ENCODE peak calls at places on chromosomes 11 and 22, in seven cellular contexts. B, X, C, D, Z, I and F are unnamed samples. For H3K36me3, the result is how much of the 10 kb centered on the place peaks cover.

GRCh38 chr11:47924184-47924671 is 56.1 kb upstream of the PTPRJ start:
- DNase-seq in B (no peak), X (no peak), C (peak), D (peak), Z (peak), I (no peak), F (no peak)

GRCh38 chr11:62435741-62436485 is 17.1 kb downstream of the SCGB1A1 start:
- DNase-seq in B (no peak), X (no peak), C (no peak), D (no peak), Z (no peak), I (no peak), F (no peak)

GRCh38 chr22:48055827-48056226 is 1293.4 kb downstream of the TBC1D22A start:
- DNase-seq in B (no peak), X (no peak), C (no peak), D (no peak), Z (no peak), I (no peak), F (no peak)

GRCh38 chr11:96284917-96285316 is 58.1 kb downstream of the MAML2 start:
- DNase-seq in B (no peak), X (no peak), C (no peak), D (no peak), Z (no peak), I (no peak), F (no peak)

GRCh38 chr11:47620836-47621378 is 21.5 kb downstream of the MTCH2 start:
- DNase-seq in B (no peak), X (no peak), C (no peak), D (no peak), Z (no peak), I (no peak), F (no peak)

GRCh38 chr22:30705710-30706651 is 11.3 kb downstream of the OSBP2 start:
- DNase-seq in B (no peak), X (peak), C (no peak), D (no peak), Z (peak), I (no peak), F (no peak)

GRCh38 chr22:29820941-29821789 is 16.9 kb downstream of the ASCC2 start:
- DNase-seq in B (no peak), X (peak), C (no peak), D (peak), Z (peak), I (peak), F (peak)

GRCh38 chr11:2752923-2753322 is 53.1 kb upstream of the KCNQ1OT1 start:
- DNase-seq in B (no peak), X (no peak), C (no peak), D (no peak), Z (no peak), I (no peak), F (no peak)

GRCh38 chr11:62857541-62857982 is 18.2 kb upstream of the WDR74 start:
- DNase-seq in B (no peak), X (no peak), C (no peak), D (no peak), Z (no peak), I (no peak), F (no peak)

GRCh38 chr11:74035264-74035663 is 26.4 kb upstream of the UCP3 start:
- DNase-seq in B (no peak), X (no peak), C (no peak), D (no peak), Z (no peak), I (no peak), F (no peak)

GRCh38 chr22:45150139-45150538 is 13.6 kb upstream of the NUP50 start:
- DNase-seq in B (no peak), X (no peak), C (no peak), D (no peak), Z (no peak), I (no peak), F (no peak)

DNA sequence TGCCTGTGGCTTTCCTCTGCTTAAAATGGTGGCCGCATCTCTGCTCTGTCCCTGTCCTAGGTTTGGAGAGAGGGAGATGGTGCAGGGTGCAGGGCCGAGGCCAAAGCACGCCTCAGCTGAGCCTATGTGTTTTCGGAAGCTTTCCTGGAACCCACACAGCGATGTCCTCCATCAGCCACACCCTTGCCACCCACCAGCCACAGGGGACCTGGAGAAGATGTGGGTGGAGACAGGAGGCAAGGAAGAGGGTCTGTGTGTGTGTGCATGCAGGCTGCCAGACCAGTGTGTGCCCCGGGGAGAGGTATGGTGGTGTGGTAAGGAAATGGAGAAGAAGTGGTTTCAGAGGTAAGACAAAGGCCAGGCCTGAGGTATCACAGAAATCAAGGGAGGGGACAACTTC is 155.7 kb downstream of the TBC1D22A start:
- DNase-seq in B (no peak), X (no peak), C (no peak), D (no peak), Z (no peak), I (no peak), F (no peak)
- H3K36me3 ChIP-seq in B (under half), X (under half), C (under half), D (under half), Z (under half), I (under half), F (under half)

DNA sequence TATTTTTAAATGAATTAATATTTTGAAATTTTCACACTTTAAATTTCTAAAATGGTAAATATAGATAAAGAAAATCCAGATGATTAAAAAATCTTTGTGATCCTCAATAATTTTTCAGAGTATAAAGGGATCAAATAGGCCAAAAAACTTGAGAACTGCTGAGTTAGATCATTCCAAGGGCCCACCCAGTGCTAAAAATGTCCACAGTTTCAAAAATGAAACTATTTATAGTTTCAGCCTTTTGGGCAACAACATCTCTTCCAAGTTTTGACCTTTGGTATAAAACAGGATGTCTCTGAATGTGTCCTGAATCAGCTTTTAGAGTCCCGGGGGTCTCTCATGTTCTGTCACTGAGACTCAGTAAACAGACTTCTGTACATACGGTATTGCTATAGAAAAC is 20.9 kb upstream of the BAIAP2L2 start:
- DNase-seq in B (no peak), X (no peak), C (no peak), D (no peak), Z (no peak), I (no peak), F (no peak)
- H3K36me3 ChIP-seq in B (under half), X (under half), C (under half), D (under half), Z (under half), I (under half), F (under half)

GRCh38 chr11:130907229-130907628 is 9.1 kb downstream of the SNX19 start:
- DNase-seq in B (no peak), X (no peak), C (no peak), D (no peak), Z (no peak), I (no peak), F (no peak)
- H3K36me3 ChIP-seq in B (half or more), X (half or more), C (under half), D (half or more), Z (under half), I (under half), F (under half)

GRCh38 chr22:46280063-46280817 is 12.4 kb downstream of the TTC38 start:
- DNase-seq in B (no peak), X (no peak), C (no peak), D (no peak), Z (no peak), I (no peak), F (no peak)
- H3K36me3 ChIP-seq in B (under half), X (half or more), C (under half), D (under half), Z (half or more), I (under half), F (under half)

GRCh38 chr22:26534874-26535470 is 22.7 kb upstream of the TFIP11 start:
- DNase-seq in B (no peak), X (no peak), C (no peak), D (no peak), Z (no peak), I (no peak), F (no peak)
- H3K36me3 ChIP-seq in B (under half), X (half or more), C (under half), D (under half), Z (under half), I (under half), F (under half)

GRCh38 chr22:17598318-17598717 is 30.2 kb downstream of the ATP6V1E1 start:
- DNase-seq in B (no peak), X (no peak), C (no peak), D (no peak), Z (no peak), I (no peak), F (no peak)

GRCh38 chr22:17601031-17601430 is 27.5 kb downstream of the ATP6V1E1 start:
- DNase-seq in B (no peak), X (no peak), C (no peak), D (no peak), Z (no peak), I (peak), F (no peak)

GRCh38 chr22:17592201-17592600 is 28.9 kb downstream of the SLC25A18 start:
- DNase-seq in B (no peak), X (no peak), C (no peak), D (no peak), Z (no peak), I (peak), F (no peak)

GRCh38 chr22:17596226-17596625 is 32.3 kb downstream of the ATP6V1E1 start:
- DNase-seq in B (no peak), X (no peak), C (no peak), D (no peak), Z (no peak), I (peak), F (no peak)

GRCh38 chr22:17597217-17597616 is 31.3 kb downstream of the ATP6V1E1 start:
- DNase-seq in B (no peak), X (no peak), C (no peak), D (no peak), Z (no peak), I (no peak), F (no peak)
- H3K36me3 ChIP-seq in B (half or more), X (half or more), C (under half), D (half or more), Z (under half), I (under half), F (under half)